ENCODE peak calls at places on chromosomes 11 and 22, in six cellular contexts. I is IMR-90, L is mesenchymal stem cell, J is neuronal stem cell, K is H1, O is trophoblast cell. E is an unnamed sample.

GRCh38 chr11:47189100-47189834 is 3.0 kb upstream of the PACSIN3 start:
- DNase-seq in L (peak; percentile 89), J (no peak), K (no peak), O (peak; percentile 78), I (peak; percentile 86), E (no peak)

GRCh38 chr22:27800250-27801131 is 1.1 kb downstream of the MN1 start:
- DNase-seq in K (no peak), J (peak; percentile 59), I (no peak), O (no peak), L (peak; percentile 34), E (no peak)

GRCh38 chr11:18299724-18300123 is 22.2 kb downstream of the HPS5 start:
- DNase-seq in K (no peak), J (no peak), L (no peak), I (no peak), O (no peak), E (no peak)

GRCh38 chr11:115409691-115410220 is 94.5 kb downstream of the CADM1 start:
- DNase-seq in L (peak; percentile 53), K (no peak), J (no peak), O (no peak), I (peak; percentile 48), E (no peak)

GRCh38 chr11:126391286-126391954 is 35.9 kb downstream of the ST3GAL4 start:
- DNase-seq in J (no peak), K (no peak), L (no peak), I (no peak), O (no peak), E (no peak)

GRCh38 chr11:124320097-124320496 is at the start of gene OR8D2:
- DNase-seq in O (no peak), J (no peak), K (no peak), L (no peak), I (no peak), E (no peak)

GRCh38 chr11:47886096-47886495 is 37.9 kb upstream of the NUP160 start:
- DNase-seq in I (peak; percentile 80), O (no peak), L (no peak), J (no peak), K (no peak), E (no peak)

GRCh38 chr11:116328851-116329250 is 443.9 kb downstream of the BUD13 start:
- DNase-seq in K (no peak), I (no peak), O (no peak), L (no peak), J (no peak), E (peak; percentile 5)

GRCh38 chr11:60740573-60740972 is 16.1 kb downstream of the MS4A18 start:
- DNase-seq in J (no peak), O (peak; percentile 38), K (no peak), I (no peak), L (no peak), E (no peak)

GRCh38 chr11:127713226-127713625 is 712.7 kb upstream of the KIRREL3 start:
- DNase-seq in K (no peak), J (no peak), I (no peak), L (no peak), O (no peak), E (no peak)

GRCh38 chr11:127711748-127712147 is 711.2 kb upstream of the KIRREL3 start:
- DNase-seq in I (no peak), K (no peak), J (no peak), L (no peak), O (no peak), E (no peak)

DNA sequence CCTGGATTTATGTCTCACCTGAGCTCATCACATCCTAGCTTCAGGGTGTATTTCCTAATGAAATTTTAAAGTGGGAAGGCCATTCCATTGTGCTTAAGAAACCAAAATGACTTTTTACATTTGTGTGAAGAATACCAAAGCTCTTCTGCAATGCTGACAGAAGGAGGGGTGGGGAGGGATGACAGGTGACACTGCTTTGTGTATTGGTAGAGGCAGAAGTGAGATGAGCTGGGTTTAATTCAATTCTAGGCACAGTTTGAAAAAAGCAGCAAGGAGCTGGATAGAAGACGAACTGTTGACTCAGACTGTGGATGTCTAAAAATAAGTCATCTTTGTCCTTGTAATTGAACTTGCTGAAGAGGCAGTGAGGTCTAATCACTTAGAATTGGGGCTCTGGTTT is 710.3 kb upstream of the KIRREL3 start:
- DNase-seq in J (no peak), L (no peak), I (no peak), O (no peak), K (no peak), E (no peak)
- H3K9me3 ChIP-seq in J (no peaks in the 10 kb centered on the region), L (no peaks in the 10 kb centered on the region), I (no peaks in the 10 kb centered on the region), O (no peaks in the 10 kb centered on the region), K (no peaks in the 10 kb centered on the region), E (no peaks in the 10 kb centered on the region)

DNA sequence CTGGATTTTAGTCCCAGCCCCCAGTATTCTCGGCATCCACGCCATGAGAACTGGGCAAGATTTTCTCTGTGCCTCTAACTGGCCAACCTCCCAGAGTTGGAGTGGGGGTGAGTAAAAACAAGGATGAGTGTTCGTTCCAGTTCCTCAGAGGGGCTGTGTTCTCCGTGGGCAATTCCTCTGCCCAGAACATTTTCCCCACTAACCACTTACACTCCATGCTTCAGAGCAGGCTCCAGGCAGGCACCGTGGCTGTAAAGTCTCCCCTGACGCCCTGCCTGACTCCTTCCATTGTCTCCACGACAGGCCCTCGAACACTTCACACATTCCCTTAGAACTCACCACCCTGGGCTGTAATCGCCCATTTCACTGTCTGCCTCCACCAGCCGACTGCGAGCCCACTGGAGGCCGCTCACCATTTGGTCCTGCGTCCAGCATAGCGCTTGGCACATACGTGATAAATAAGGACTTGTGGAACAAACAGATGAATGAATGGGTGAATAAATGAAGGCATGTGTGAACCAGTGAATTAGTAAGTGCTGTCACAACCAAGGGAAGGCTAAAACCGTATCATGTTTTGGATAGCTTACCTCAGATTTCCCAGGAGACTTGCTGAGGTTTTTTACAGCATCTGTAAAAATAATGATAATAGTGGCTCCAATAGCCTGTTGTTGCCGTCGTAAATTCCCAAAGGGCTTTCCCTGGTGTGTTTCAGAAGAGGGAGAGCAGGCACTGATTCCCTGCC is 6.1 kb downstream of the APLNR start:
- DNase-seq in I (no peak), J (no peak), O (no peak), K (no peak), L (no peak), E (peak; percentile 39)
- H3K4ac ChIP-seq in I (no peak overlapping the region), J (no peak overlapping the region), O (no peak overlapping the region), K (peak overlapping the region; percentile 15), L (no peak overlapping the region), E (no peak overlapping the region)

GRCh38 chr22:36027960-36028645 is 521 bp downstream of the RBFOX2 start:
- DNase-seq in J (peak; percentile 72), O (no peak), K (no peak), I (no peak), L (no peak), E (no peak)

GRCh38 chr22:36027579-36027959 is 1.1 kb downstream of the RBFOX2 start:
- DNase-seq in O (no peak), J (no peak), L (peak; percentile 44), I (no peak), K (no peak), E (no peak)

GRCh38 chr22:36028646-36029405 is at the start of gene RBFOX2:
- DNase-seq in O (peak; percentile 93), J (peak; percentile 95), K (peak; percentile 84), L (peak; percentile 97), I (peak; percentile 95), E (peak; percentile 99)

GRCh38 chr22:36026741-36027140 is 1.9 kb downstream of the RBFOX2 start:
- DNase-seq in J (no peak), O (no peak), K (no peak), I (peak; percentile 60), L (peak; percentile 71), E (no peak)

DNA sequence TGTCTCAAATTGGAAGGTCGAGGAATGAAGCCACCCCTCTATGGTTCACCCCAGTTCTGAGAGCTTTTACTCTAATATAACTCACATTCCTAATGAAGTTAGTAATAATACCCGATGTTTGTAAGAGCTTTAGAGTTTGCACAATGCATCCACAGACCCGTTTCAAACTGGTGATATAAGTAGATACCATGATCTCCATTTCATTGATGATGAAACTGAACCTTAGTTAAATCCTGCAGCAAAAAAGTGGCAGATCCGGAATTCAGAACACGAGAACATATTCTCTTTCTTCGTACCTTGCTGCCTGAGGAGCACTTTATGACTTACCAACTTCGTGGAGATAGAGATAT is 757 bp upstream of the RBFOX2 start:
- DNase-seq in I (peak; percentile 38), J (no peak), L (no peak), O (peak; percentile 52), K (no peak), E (no peak)
- H3K18ac ChIP-seq in I (peak overlapping the region; percentile 62), J (no peak overlapping the region), L (no peak overlapping the region), O (no peak overlapping the region), K (no peak overlapping the region), E (no peak overlapping the region)

GRCh38 chr11:70043482-70043881 is 34.6 kb upstream of the ANO1 start:
- DNase-seq in K (no peak), O (no peak), J (no peak), I (no peak), L (no peak), E (no peak)

GRCh38 chr11:70038034-70038834 is 39.9 kb upstream of the ANO1 start:
- DNase-seq in K (no peak), L (no peak), I (no peak), J (no peak), O (peak; percentile 4), E (peak; percentile 13)

GRCh38 chr11:70036971-70037882 is 40.9 kb upstream of the ANO1 start:
- DNase-seq in I (no peak), J (no peak), L (no peak), O (no peak), K (no peak), E (peak; percentile 14)

GRCh38 chr11:70040869-70041501 is 37.1 kb upstream of the ANO1 start:
- DNase-seq in K (no peak), I (no peak), O (no peak), J (no peak), L (no peak), E (no peak)

DNA sequence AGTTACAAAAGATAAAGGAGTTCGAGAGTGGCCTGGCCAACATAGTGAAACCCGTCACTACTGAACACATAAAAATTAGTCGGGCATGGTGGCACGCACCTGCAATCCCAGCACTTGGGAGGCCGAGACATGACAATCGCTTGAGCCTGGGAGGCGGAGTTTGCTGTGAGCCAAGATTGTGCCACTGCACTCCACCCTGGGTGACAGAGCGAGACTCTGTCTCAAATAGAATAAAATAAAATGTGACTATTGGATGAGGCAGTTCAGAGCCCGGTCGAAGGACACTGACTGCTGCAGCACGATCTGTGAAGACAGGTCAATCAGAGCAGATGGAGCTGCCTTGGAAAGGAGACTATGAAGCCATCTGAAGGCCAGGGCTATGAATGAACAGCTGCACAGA is 37.7 kb upstream of the ANO1 start:
- DNase-seq in I (no peak), J (no peak), K (no peak), L (no peak), O (no peak), E (peak; percentile 6)
- H3K9me3 ChIP-seq in I (peaks cover 42% of the 10 kb centered on the region), J (no peaks in the 10 kb centered on the region), K (peaks cover 17% of the 10 kb centered on the region), L (peaks cover 87% of the 10 kb centered on the region), O (peaks cover 18% of the 10 kb centered on the region), E (peaks cover 27% of the 10 kb centered on the region)

E was measured in H9.